ENCODE peak calls at places on chromosomes 1 and 21, in five cellular contexts. E is neural progenitor cell, Q is fibroblast of lung, V is OCI-LY7, F is psoas muscle. D is an unnamed sample.
A peak's percentile ranks its signal among the peaks of the same experiment; 100 is the strongest.

GRCh38 chr21:45974073-45975016 is 7.2 kb upstream of the COL6A1 start:
- DNase-seq in Q (peak; percentile 84), E (peak; percentile 70), V (no peak), F (peak; percentile 80), D (no peak)

GRCh38 chr1:218525451-218526197 is 180.5 kb downstream of the TGFB2 start:
- DNase-seq in F (no peak), E (no peak), Q (no peak), V (no peak), D (no peak)

GRCh38 chr1:206495011-206495461 is 12.3 kb upstream of the RASSF5 start:
- DNase-seq in V (no peak), Q (no peak), E (no peak), F (no peak), D (no peak)

GRCh38 chr1:208227366-208227765 is 16.8 kb downstream of the PLXNA2 start:
- DNase-seq in V (no peak), F (no peak), E (no peak), Q (peak; percentile 69), D (no peak)

GRCh38 chr1:26281971-26282693 is 2.2 kb downstream of the SH3BGRL3 start:
- DNase-seq in V (no peak), Q (peak; percentile 57), E (peak; percentile 97), F (no peak), D (peak; percentile 57)

GRCh38 chr1:73821520-73821919 is 376.5 kb downstream of the LRRIQ3 start:
- DNase-seq in E (no peak), Q (no peak), F (no peak), V (no peak), D (no peak)

GRCh38 chr1:116495534-116495933 is 75.3 kb downstream of the CD58 start:
- DNase-seq in F (no peak), E (no peak), Q (no peak), V (no peak), D (no peak)

GRCh38 chr1:154220970-154221814 is 437 bp downstream of the UBAP2L start:
- DNase-seq in V (peak; percentile 74), Q (peak; percentile 58), F (peak; percentile 81), E (peak; percentile 75), D (peak; percentile 69)

GRCh38 chr1:41994195-41994894 is 75.6 kb upstream of the HIVEP3 start:
- DNase-seq in F (no peak), V (no peak), Q (no peak), E (no peak), D (no peak)

GRCh38 chr1:102790997-102791396 is 317.3 kb downstream of the COL11A1 start:
- DNase-seq in E (no peak), Q (peak; percentile 4), V (no peak), F (no peak), D (peak; percentile 37)

GRCh38 chr1:210377934-210378333 is 49.2 kb downstream of the HHAT start:
- DNase-seq in E (no peak), V (no peak), Q (peak; percentile 29), F (no peak), D (no peak)

GRCh38 chr1:46687095-46687659 is 15.5 kb downstream of the TEX38 start:
- DNase-seq in E (no peak), F (peak; percentile 65), V (no peak), Q (peak; percentile 82), D (peak; percentile 74)

GRCh38 chr1:6111571-6111970 is 65.9 kb downstream of the KCNAB2 start:
- DNase-seq in E (no peak), F (peak; percentile 40), Q (no peak), V (no peak), D (peak; percentile 21)

GRCh38 chr1:202713110-202713509 is 2.9 kb upstream of the SYT2 start:
- DNase-seq in F (no peak), Q (no peak), V (no peak), E (peak; percentile 35), D (no peak)

GRCh38 chr1:212645563-212646543 is 37.3 kb downstream of the ATF3 start:
- DNase-seq in E (no peak), F (no peak), Q (no peak), V (no peak), D (no peak)

GRCh38 chr1:37089750-37090149 is 55.4 kb upstream of the GRIK3 start:
- DNase-seq in E (no peak), F (no peak), Q (no peak), V (no peak), D (no peak)

GRCh38 chr1:37096523-37096922 is 62.2 kb upstream of the GRIK3 start:
- DNase-seq in F (no peak), E (peak; percentile 36), Q (no peak), V (peak; percentile 50), D (peak; percentile 27)

GRCh38 chr1:37094302-37094701 is 60.0 kb upstream of the GRIK3 start:
- DNase-seq in F (no peak), Q (no peak), E (no peak), V (peak; percentile 69), D (no peak)

GRCh38 chr1:37090671-37091070 is 56.4 kb upstream of the GRIK3 start:
- DNase-seq in V (no peak), Q (no peak), E (no peak), F (no peak), D (no peak)

DNA sequence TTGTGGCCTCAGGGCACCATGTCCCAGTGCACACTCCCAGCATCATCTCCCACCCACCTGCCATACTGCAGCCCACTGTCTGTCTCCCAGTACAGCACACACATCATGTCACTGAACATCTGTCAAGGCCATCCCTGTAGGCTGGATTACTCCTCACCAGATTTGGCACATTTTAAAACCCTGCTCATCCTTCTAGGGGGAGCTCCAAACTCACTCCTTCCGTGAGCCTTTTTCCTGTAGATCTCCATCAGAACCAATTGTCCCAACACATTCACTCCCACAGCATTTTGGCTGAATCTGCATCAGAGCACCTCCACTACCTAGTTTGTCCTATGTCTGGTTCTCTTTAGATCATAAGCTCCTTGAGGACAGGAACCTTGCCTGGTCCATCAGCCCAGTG is 58.6 kb upstream of the GRIK3 start:
- DNase-seq in V (no peak), F (no peak), Q (no peak), E (no peak), D (no peak)
- TF ChIP-seq CTCF in V (no peak), F (no peak), Q (no peak), E (no peak), D (no peak)

DNA sequence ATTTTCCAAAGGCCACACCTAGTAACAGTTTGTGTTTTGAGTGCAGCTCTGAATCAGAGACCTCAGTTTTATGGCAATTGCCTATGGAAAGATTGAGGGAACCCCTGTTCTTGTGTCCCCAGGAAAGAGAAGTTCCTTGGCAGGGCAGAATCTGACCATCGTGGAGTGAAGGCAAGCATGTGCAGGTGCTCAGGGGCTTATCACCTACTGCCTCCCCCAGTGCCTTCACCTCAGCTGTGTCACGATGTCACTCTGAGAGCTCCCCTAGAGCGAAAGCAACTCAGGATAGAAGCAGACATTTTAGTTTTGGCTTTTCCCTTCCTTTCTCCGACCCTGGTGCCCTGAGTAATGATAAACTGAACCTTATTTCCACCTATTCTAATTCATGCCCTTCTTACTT is 1.8 kb upstream of the SPRR1A start:
- DNase-seq in F (no peak), Q (no peak), E (no peak), V (no peak), D (no peak)
- H3K27ac ChIP-seq in F (no peak overlapping the region), Q (no peak overlapping the region), E (no peak overlapping the region), V (no peak overlapping the region), D (no peak overlapping the region)

GRCh38 chr1:2821970-2822620 is 20.6 kb upstream of the TTC34 start:
- DNase-seq in E (no peak), V (peak; percentile 7), Q (no peak), F (peak; percentile 53), D (peak; percentile 24)

GRCh38 chr1:2820731-2821372 is 19.4 kb upstream of the TTC34 start:
- DNase-seq in F (peak; percentile 24), E (no peak), Q (no peak), V (no peak), D (no peak)

GRCh38 chr1:2822621-2823145 is 21.2 kb upstream of the TTC34 start:
- DNase-seq in Q (no peak), F (peak; percentile 29), V (no peak), E (no peak), D (no peak)

GRCh38 chr1:2819831-2820730 is 18.6 kb upstream of the TTC34 start:
- DNase-seq in Q (no peak), V (no peak), E (no peak), F (peak; percentile 38), D (no peak)

GRCh38 chr1:2821373-2821955 is 20.0 kb upstream of the TTC34 start:
- DNase-seq in E (no peak), V (no peak), Q (no peak), F (peak; percentile 36), D (no peak)
- H3K9me3 ChIP-seq in E (no peaks in the 10 kb centered on the region), V (no peaks in the 10 kb centered on the region), Q (no peaks in the 10 kb centered on the region), F (no peaks in the 10 kb centered on the region), D (no peaks in the 10 kb centered on the region)

GRCh38 chr1:85911742-85912141 is 203.5 kb upstream of the ZNHIT6 start:
- DNase-seq in Q (peak; percentile 14), F (no peak), V (no peak), E (peak; percentile 3), D (peak; percentile 5)
- TF ChIP-seq CTCF in Q (peak; percentile 51), F (no peak), V (peak; percentile 63), E (peak; percentile 52), D (peak; percentile 53)

GRCh38 chr1:51729156-51729823 is 112.4 kb downstream of the OSBPL9 start:
- DNase-seq in V (peak; percentile 98), E (peak; percentile 95), F (peak; percentile 85), Q (peak; percentile 79), D (peak; percentile 95)
- H3K27ac ChIP-seq in V (peak overlapping the region; percentile 67), E (no peak overlapping the region), F (peak overlapping the region; percentile 79), Q (no peak overlapping the region), D (peak overlapping the region; percentile 77)

D was measured in A673.